ENCODE peak calls at places on chromosomes 4 and X, in seven cellular contexts. P is pancreas; N is gastrocnemius medialis; Q is IMR-90; C is stomach; D is transverse colon; F is CD4-positive, CD25-positive, alpha-beta regulatory T cell. J is an unnamed sample. For H3K4me1, the result is how much of the 10 kb centered on the place peaks cover.

GRCh38 chrX:53686151-53686885 is at the start of gene HUWE1:
- DNase-seq in N (peak), P (peak), Q (peak), C (peak), F (peak), D (peak), J (peak)

GRCh38 chrX:40550069-40550468 is 30.7 kb upstream of the ATP6AP2 start:
- DNase-seq in P (no peak), Q (no peak), D (no peak), N (no peak), F (no peak), C (no peak), J (no peak)

GRCh38 chr4:41304221-41304620 is 47.5 kb downstream of the UCHL1 start:
- DNase-seq in Q (no peak), P (no peak), D (no peak), F (no peak), N (no peak), C (peak), J (no peak)

GRCh38 chr4:74504212-74504611 is 59.3 kb downstream of the AREG start:
- DNase-seq in P (no peak), Q (peak), D (no peak), N (no peak), C (no peak), F (no peak), J (no peak)

GRCh38 chr4:152807294-152807829 is 27.6 kb downstream of the ARFIP1 start:
- DNase-seq in C (no peak), F (peak), P (no peak), N (no peak), D (no peak), Q (peak), J (no peak)

GRCh38 chrX:68147848-68148247 is 285.4 kb downstream of the OPHN1 start:
- DNase-seq in F (no peak), C (no peak), P (no peak), Q (no peak), D (no peak), N (no peak), J (no peak)

GRCh38 chrX:53441531-53442321 is 7.6 kb upstream of the HSD17B10 start:
- DNase-seq in N (peak), C (peak), Q (peak), F (peak), P (peak), D (peak), J (peak)

GRCh38 chr4:19026281-19026680 is 1004.7 kb upstream of the LCORL start:
- DNase-seq in Q (no peak), N (no peak), P (peak), F (no peak), D (no peak), C (no peak), J (no peak)

GRCh38 chrX:49106296-49106695 is 17.2 kb downstream of the GPKOW start:
- DNase-seq in Q (no peak), C (no peak), P (no peak), F (no peak), N (no peak), D (no peak), J (no peak)

GRCh38 chr4:165207016-165207430 is 338 bp upstream of the KLHL2 start:
- DNase-seq in P (no peak), C (no peak), F (peak), N (no peak), Q (peak), D (peak), J (peak)

GRCh38 chrX:3962511-3963350 is 249.3 kb upstream of the PRKX start:
- DNase-seq in Q (peak), N (no peak), C (no peak), F (peak), P (peak), D (no peak), J (no peak)

GRCh38 chr4:44056721-44057151 is 391.9 kb downstream of the KCTD8 start:
- DNase-seq in P (no peak), C (no peak), D (no peak), F (no peak), N (no peak), Q (no peak), J (no peak)

GRCh38 chr4:38832624-38833528 is 23.7 kb downstream of the TLR6 start:
- DNase-seq in F (no peak), C (no peak), P (no peak), D (no peak), Q (no peak), N (no peak), J (no peak)

GRCh38 chrX:15512401-15512965 is 11.9 kb downstream of the BMX start:
- DNase-seq in D (no peak), C (no peak), F (no peak), Q (peak), P (no peak), N (no peak), J (no peak)

GRCh38 chr4:3687538-3687937 is 78.6 kb upstream of the ADRA2C start:
- DNase-seq in Q (no peak), F (no peak), D (no peak), P (no peak), C (no peak), N (peak), J (no peak)

GRCh38 chrX:30689116-30689515 is 35.9 kb downstream of the GK start:
- DNase-seq in F (no peak), C (no peak), N (no peak), D (no peak), P (no peak), Q (no peak), J (no peak)

GRCh38 chrX:41507899-41508298 is 60.8 kb downstream of the NYX start:
- DNase-seq in D (no peak), N (no peak), Q (peak), C (no peak), P (no peak), F (no peak), J (no peak)

GRCh38 chr4:39559641-39560040 is 32.4 kb upstream of the UGDH start:
- DNase-seq in D (peak), P (no peak), N (no peak), Q (no peak), F (no peak), C (peak), J (no peak)

GRCh38 chr4:22463179-22463578 is 52.7 kb downstream of the ADGRA3 start:
- DNase-seq in F (peak), C (no peak), D (no peak), Q (no peak), P (no peak), N (no peak), J (no peak)

GRCh38 chr4:143399113-143399949 is 62.7 kb downstream of the GAB1 start:
- DNase-seq in P (no peak), D (no peak), N (no peak), Q (peak), F (peak), C (no peak), J (no peak)

GRCh38 chr4:107548211-107548905 is 171.7 kb downstream of the PAPSS1 start:
- DNase-seq in P (no peak), D (no peak), Q (peak), C (no peak), N (no peak), F (peak), J (no peak)

GRCh38 chrX:9341305-9342201 is 123.3 kb upstream of the TBL1X start:
- DNase-seq in F (peak), D (peak), N (peak), C (peak), Q (peak), P (peak), J (peak)

GRCh38 chr4:122966201-122966600 is 43.8 kb upstream of the NUDT6 start:
- DNase-seq in N (no peak), D (no peak), F (no peak), C (no peak), P (no peak), Q (no peak), J (no peak)

GRCh38 chr4:182876427-182876826 is 40.8 kb downstream of the DCTD start:
- DNase-seq in F (no peak), P (no peak), N (no peak), D (no peak), C (no peak), Q (no peak), J (no peak)

GRCh38 chrX:103254171-103254824 is 657 bp downstream of the TCEAL8 start:
- DNase-seq in P (peak), D (peak), Q (peak), C (peak), N (peak), F (peak), J (peak)

GRCh38 chrX:43003204-43003565 is 225.2 kb upstream of the PPP1R2C start:
- DNase-seq in N (no peak), P (no peak), C (no peak), D (no peak), Q (no peak), F (no peak), J (no peak)

GRCh38 chr4:30815685-30816084 is 95.5 kb downstream of the PCDH7 start:
- DNase-seq in P (no peak), C (no peak), F (no peak), Q (no peak), N (no peak), D (no peak), J (no peak)

GRCh38 chrX:40142417-40142816 is 44.7 kb upstream of the BCOR start:
- DNase-seq in Q (no peak), N (no peak), D (no peak), C (no peak), F (no peak), P (no peak), J (no peak)

GRCh38 chr4:151692443-151692782 is 68.4 kb downstream of the GATB start:
- DNase-seq in F (no peak), N (peak), C (peak), Q (no peak), D (no peak), P (no peak), J (no peak)
- H3K27ac ChIP-seq in F (no peak), N (peak), C (peak), Q (no peak), D (no peak), P (no peak), J (no peak)

GRCh38 chr4:78659665-78660064 is 108.1 kb downstream of the ANXA3 start:
- DNase-seq in D (no peak), C (no peak), Q (no peak), P (no peak), N (no peak), F (no peak), J (no peak)
- H3K4me1 ChIP-seq in D (under half), C (under half), Q (under half), P (under half), N (under half), F (under half), J (under half)

GRCh38 chr4:6658635-6659075 is 18.2 kb downstream of the MRFAP1 start:
- DNase-seq in N (no peak), P (no peak), F (peak), Q (peak), C (no peak), D (peak), J (peak)
- H3K27ac ChIP-seq in N (no peak), P (no peak), F (no peak), Q (no peak), C (peak), D (peak), J (no peak)

GRCh38 chrX:38816158-38816557 is 14.9 kb downstream of the MID1IP1 start:
- DNase-seq in F (peak), N (no peak), C (no peak), D (no peak), P (no peak), Q (no peak), J (peak)
- H3K4me1 ChIP-seq in F (under half), N (under half), C (under half), D (under half), P (under half), Q (under half), J (half or more)

GRCh38 chr4:7844247-7844991 is 95.2 kb downstream of the AFAP1 start:
- DNase-seq in D (peak), C (peak), P (peak), F (peak), N (peak), Q (peak), J (peak)
- H3K27ac ChIP-seq in D (peak), C (no peak), P (no peak), F (no peak), N (no peak), Q (peak), J (no peak)